ENCODE peak calls at places on chromosomes 7 and 10, in four cellular contexts. U is pancreas, W is suprapubic skin, X is foreskin fibroblast. J is an unnamed sample.

GRCh38 chr7:77460057-77460486 is 43.9 kb upstream of the GSAP start:
- DNase-seq in W (no peak), U (no peak), X (no peak), J (no peak)

GRCh38 chr7:73706122-73707044 is 13.1 kb downstream of the STX1A start:
- DNase-seq in X (no peak), W (no peak), U (no peak), J (no peak)

GRCh38 chr7:140342732-140343514 is 55.4 kb downstream of the SLC37A3 start:
- DNase-seq in X (no peak), W (no peak), U (peak; percentile 19), J (no peak)

GRCh38 chr7:94605031-94605430 is 50.9 kb downstream of the SGCE start:
- DNase-seq in X (no peak), U (no peak), W (no peak), J (no peak)

GRCh38 chr7:150978136-150978789 is at the start of gene KCNH2:
- DNase-seq in U (no peak), W (no peak), X (no peak), J (no peak)

GRCh38 chr7:42494722-42495121 is 257.7 kb upstream of the GLI3 start:
- DNase-seq in U (no peak), X (no peak), W (no peak), J (no peak)

GRCh38 chr7:107076781-107077698 is 32.5 kb downstream of the PRKAR2B start:
- DNase-seq in U (no peak), X (no peak), W (no peak), J (no peak)

GRCh38 chr10:109348324-109348723 is 575.0 kb downstream of the XPNPEP1 start:
- DNase-seq in W (no peak), X (no peak), U (no peak), J (no peak)

GRCh38 chr10:81814842-81815241 is 60.2 kb upstream of the NRG3 start:
- DNase-seq in W (no peak), U (no peak), X (no peak), J (no peak)

GRCh38 chr10:36373424-36374096 is 731.5 kb upstream of the FZD8 start:
- DNase-seq in U (no peak), W (no peak), X (no peak), J (no peak)

GRCh38 chr7:98423043-98423442 is 22.2 kb upstream of the BAIAP2L1 start:
- DNase-seq in U (no peak), X (no peak), W (no peak), J (no peak)

GRCh38 chr7:288671-289101 is 1.3 kb upstream of the FOXL3 start:
- DNase-seq in U (no peak), W (peak; percentile 48), X (no peak), J (peak; percentile 93)

GRCh38 chr7:36037121-36037662 is 115.9 kb upstream of the EEPD1 start:
- DNase-seq in X (no peak), W (peak; percentile 76), U (peak; percentile 78), J (no peak)

GRCh38 chr7:26087321-26088091 is 64.5 kb upstream of the NFE2L3 start:
- DNase-seq in U (no peak), W (no peak), X (no peak), J (no peak)

GRCh38 chr10:43444897-43445466 is 8.1 kb downstream of the ZNF487 start:
- DNase-seq in X (no peak), U (no peak), W (no peak), J (no peak)

GRCh38 chr7:832292-832967 is at the start of gene SUN1:
- DNase-seq in U (no peak), W (peak; percentile 51), X (peak; percentile 35), J (peak; percentile 71)

GRCh38 chr7:13181221-13181620 is 493.8 kb downstream of the ARL4A start:
- DNase-seq in U (no peak), W (no peak), X (no peak), J (no peak)

GRCh38 chr7:87564290-87564963 is 36.3 kb downstream of the ABCB1 start:
- DNase-seq in W (no peak), U (peak; percentile 47), X (no peak), J (no peak)

GRCh38 chr10:131312261-131312801 is 810 bp upstream of the TCERG1L start:
- DNase-seq in U (no peak), X (no peak), W (no peak), J (no peak)

GRCh38 chr7:128869138-128869943 is 6.7 kb downstream of the ATP6V1F start:
- DNase-seq in U (peak; percentile 69), X (peak; percentile 50), W (no peak), J (peak; percentile 87)

GRCh38 chr10:113960617-113961260 is 82.9 kb upstream of the ADRB1 start:
- DNase-seq in X (no peak), U (no peak), W (no peak), J (no peak)

GRCh38 chr10:86649471-86650150 is 4.7 kb upstream of the OPN4 start:
- DNase-seq in W (peak; percentile 62), X (no peak), U (no peak), J (peak; percentile 77)

GRCh38 chr10:116110736-116111135 is 162.3 kb downstream of the GFRA1 start:
- DNase-seq in W (no peak), U (no peak), X (no peak), J (no peak)

GRCh38 chr10:123506455-123506854 is 159.7 kb upstream of the GPR26 start:
- DNase-seq in W (no peak), X (no peak), U (no peak), J (no peak)

GRCh38 chr10:123501148-123501547 is 165.0 kb upstream of the GPR26 start:
- DNase-seq in U (no peak), W (no peak), X (no peak), J (no peak)

GRCh38 chr10:123507298-123507697 is 158.9 kb upstream of the GPR26 start:
- DNase-seq in X (no peak), W (no peak), U (no peak), J (no peak)

GRCh38 chr10:123496996-123497660 is 169.0 kb upstream of the GPR26 start:
- DNase-seq in W (no peak), X (no peak), U (no peak), J (no peak)

GRCh38 chr10:123502983-123503382 is 163.2 kb upstream of the GPR26 start:
- DNase-seq in X (no peak), W (no peak), U (no peak), J (no peak)
- TF ChIP-seq CTCF in X (no peak), W (no peak), U (no peak), J (no peak)

DNA sequence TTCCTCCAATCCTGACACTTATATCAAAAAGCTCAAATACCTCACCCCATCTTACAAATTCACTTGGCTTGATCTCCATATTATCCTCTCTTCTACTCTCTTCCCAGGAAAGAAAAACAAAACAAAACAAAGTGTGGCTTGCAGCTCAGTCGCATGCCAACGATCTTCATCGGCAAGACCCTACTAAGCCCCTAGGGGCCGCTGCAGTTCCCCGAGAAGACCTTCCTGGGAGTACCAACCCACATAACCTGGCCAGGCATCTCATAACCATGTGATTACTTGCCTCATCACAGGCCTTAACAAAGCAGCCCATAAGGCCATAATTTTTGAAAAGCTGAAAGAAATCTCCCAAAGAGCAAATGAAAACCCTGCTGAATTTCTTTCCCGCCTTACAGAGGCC is 103.7 kb downstream of the ZNF92 start:
- DNase-seq in W (no peak), X (no peak), U (no peak), J (no peak)
- TF ChIP-seq CTCF in W (no peak), X (peak; percentile 9), U (no peak), J (peak; percentile 36)

GRCh38 chr10:64426745-64427144 is 905.5 kb downstream of the REEP3 start:
- DNase-seq in W (no peak), U (no peak), X (no peak), J (no peak)

DNA sequence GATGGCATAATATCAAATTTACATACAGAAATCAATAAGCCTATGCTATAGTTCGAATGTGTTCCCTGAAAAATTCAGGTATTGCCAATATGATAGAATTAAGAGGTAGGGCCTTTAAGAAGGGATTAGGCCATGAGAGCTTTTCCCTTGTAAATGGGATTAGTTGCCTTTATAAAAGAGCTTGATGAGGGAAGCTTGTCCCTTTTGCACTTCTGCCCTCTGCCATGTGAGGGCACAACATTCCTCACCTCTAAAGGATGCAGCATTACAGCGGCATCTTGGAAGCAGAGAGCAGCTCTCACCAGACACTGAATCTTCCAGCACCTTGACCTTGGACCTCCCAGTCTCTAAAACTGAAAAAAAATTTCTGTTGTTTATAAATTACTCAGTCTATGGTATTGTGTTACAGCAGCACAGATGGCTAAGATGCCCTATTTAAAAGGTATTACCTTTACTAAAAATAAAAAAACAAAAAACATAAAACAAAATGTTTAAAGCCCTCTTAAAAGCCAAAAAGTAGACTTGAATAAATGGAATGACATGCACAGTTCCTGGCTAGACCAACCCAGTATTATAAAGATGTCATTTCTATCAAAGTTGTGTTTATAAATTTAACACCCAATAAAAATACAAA is 909.6 kb downstream of the REEP3 start:
- DNase-seq in X (no peak), W (no peak), U (no peak), J (no peak)
- TF ChIP-seq CTCF in X (no peak), W (no peak), U (no peak), J (peak; percentile 58)

DNA sequence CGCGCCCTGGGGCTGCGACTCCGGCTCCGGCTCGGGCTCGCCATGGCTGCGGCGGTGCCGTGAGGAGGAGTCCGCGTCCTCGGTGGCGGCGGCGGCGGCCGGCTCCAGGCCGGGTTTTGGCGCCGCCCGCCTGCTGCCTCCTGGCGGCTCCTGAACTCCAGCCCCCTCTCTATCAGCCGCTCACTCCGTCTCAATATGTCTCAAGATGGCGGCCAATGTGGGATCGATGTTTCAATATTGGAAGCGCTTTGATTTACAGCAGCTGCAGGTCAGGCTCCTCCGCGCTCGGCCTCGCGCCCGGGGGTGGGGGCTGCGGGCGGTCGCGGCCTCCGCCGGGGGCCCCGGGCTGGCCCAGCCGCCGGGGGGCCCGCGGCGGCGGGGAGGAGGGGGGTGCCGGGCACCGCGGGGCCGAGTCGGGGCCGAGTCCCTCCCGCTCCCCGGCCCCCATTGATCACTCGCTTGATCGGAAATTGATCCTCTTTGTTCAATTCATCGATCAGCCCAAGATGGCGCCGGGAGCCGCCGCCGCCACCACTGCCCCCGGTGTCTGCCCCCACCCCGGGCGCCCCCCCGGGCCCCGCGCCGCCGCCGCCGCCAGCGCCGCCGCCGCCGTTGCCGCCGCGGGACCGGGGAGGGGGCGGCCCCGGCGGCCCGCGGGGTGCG is 1.5 kb upstream of the CUX1 start:
- DNase-seq in X (peak; percentile 77), U (peak; percentile 76), W (peak; percentile 72), J (no peak)
- TF ChIP-seq CTCF in X (no peak), U (no peak), W (no peak), J (no peak)

DNA sequence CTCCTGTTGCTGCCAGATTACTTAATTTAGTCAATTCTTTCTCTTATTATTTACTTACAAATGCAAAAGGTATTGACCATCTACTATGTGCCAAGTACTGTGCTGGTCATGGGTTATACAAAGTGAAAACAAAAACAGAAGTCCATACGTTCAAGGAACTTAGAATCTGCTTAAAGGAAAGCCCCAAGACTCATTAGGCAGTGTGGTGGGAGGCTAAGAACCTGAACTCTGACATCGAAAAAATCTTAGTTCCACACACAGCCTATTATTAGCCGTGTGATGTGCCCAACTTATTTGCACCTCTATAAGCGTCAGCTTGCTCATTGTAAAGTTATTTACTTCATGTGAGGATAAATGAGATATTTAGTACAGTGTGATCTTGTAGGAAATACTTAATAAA is 227.4 kb upstream of the SORCS1 start:
- DNase-seq in X (no peak), W (no peak), U (no peak), J (no peak)
- TF ChIP-seq CTCF in X (no peak), W (no peak), U (no peak), J (no peak)

GRCh38 chr10:29426420-29426819 is 137.6 kb downstream of the LYZL1 start:
- DNase-seq in X (no peak), U (no peak), W (no peak), J (no peak)
- TF ChIP-seq CTCF in X (no peak), U (no peak), W (no peak), J (no peak)